ENCODE peak calls at places on chromosomes 5 and 9, in six cellular contexts. H is heart left ventricle, U is A549, J is cardiac muscle cell, Z is psoas muscle, X is PC-3. O is an unnamed sample.
A peak's percentile ranks its signal among the peaks of the same experiment; 100 is the strongest.

GRCh38 chr5:147904110-147904509 is 2.2 kb downstream of the C5orf46 start:
- DNase-seq in H (no peak), X (peak; percentile 85), Z (no peak), J (no peak), U (no peak), O (no peak)

GRCh38 chr5:142145106-142145900 is 36.7 kb downstream of the NDFIP1 start:
- DNase-seq in X (peak; percentile 74), J (peak; percentile 77), U (peak; percentile 73), Z (peak; percentile 36), H (peak; percentile 65), O (no peak)

GRCh38 chr9:20040991-20041606 is 252.3 kb upstream of the SLC24A2 start:
- DNase-seq in U (no peak), Z (no peak), X (no peak), H (no peak), J (no peak), O (no peak)

GRCh38 chr9:128146591-128147120 is 2.6 kb upstream of the LCN2 start:
- DNase-seq in H (no peak), U (no peak), X (no peak), Z (no peak), J (no peak), O (no peak)

GRCh38 chr9:98807070-98807810 is at the start of gene GALNT12:
- DNase-seq in Z (peak; percentile 35), U (peak; percentile 36), J (peak; percentile 66), X (no peak), H (no peak), O (no peak)

GRCh38 chr5:157593036-157593435 is 17.5 kb upstream of the ADAM19 start:
- DNase-seq in J (no peak), H (no peak), U (no peak), Z (no peak), X (no peak), O (no peak)

GRCh38 chr9:96382175-96382574 is 1.3 kb downstream of the SLC35D2 start:
- DNase-seq in J (no peak), H (no peak), Z (no peak), U (no peak), X (no peak), O (no peak)

GRCh38 chr5:164504141-164504772 is 998.8 kb downstream of the MAT2B start:
- DNase-seq in X (peak; percentile 68), Z (no peak), J (peak; percentile 70), U (peak; percentile 57), H (no peak), O (no peak)

GRCh38 chr5:116600876-116601275 is 26.3 kb upstream of the SEMA6A start:
- DNase-seq in H (no peak), U (no peak), Z (no peak), X (no peak), J (no peak), O (no peak)

GRCh38 chr5:105616599-105616998 is 2054.0 kb upstream of the NUDT12 start:
- DNase-seq in Z (no peak), H (no peak), U (no peak), J (no peak), X (no peak), O (no peak)

GRCh38 chr9:76302947-76303550 is 91.2 kb downstream of the RFK start:
- DNase-seq in X (peak; percentile 39), Z (no peak), U (peak; percentile 70), J (peak; percentile 67), H (no peak), O (no peak)

GRCh38 chr5:134614461-134615085 is 18.1 kb downstream of the SAR1B start:
- DNase-seq in X (no peak), Z (no peak), U (no peak), J (no peak), H (no peak), O (no peak)

GRCh38 chr5:14599717-14600116 is 18.1 kb downstream of the OTULINL start:
- DNase-seq in J (no peak), H (no peak), X (no peak), U (no peak), Z (no peak), O (no peak)

GRCh38 chr9:135145312-135145711 is 57.8 kb downstream of the OLFM1 start:
- DNase-seq in U (no peak), X (no peak), H (no peak), J (no peak), Z (no peak), O (no peak)

GRCh38 chr9:134063088-134063875 is 4.5 kb downstream of the BRD3 start:
- DNase-seq in Z (peak; percentile 18), H (no peak), J (no peak), U (no peak), X (no peak), O (peak; percentile 13)

GRCh38 chr5:120358949-120359348 is 105.2 kb upstream of the PRR16 start:
- DNase-seq in H (no peak), J (no peak), U (no peak), Z (no peak), X (peak; percentile 39), O (no peak)

GRCh38 chr9:80503692-80504400 is 932.1 kb downstream of the TLE4 start:
- DNase-seq in X (no peak), J (no peak), U (no peak), H (no peak), Z (no peak), O (no peak)

GRCh38 chr9:22022396-22022795 is 13.3 kb upstream of the CDKN2B start:
- DNase-seq in X (no peak), H (no peak), U (no peak), J (no peak), Z (no peak), O (no peak)

GRCh38 chr5:102450313-102450990 is 48.3 kb downstream of the SLCO6A1 start:
- DNase-seq in Z (no peak), J (no peak), H (no peak), U (peak; percentile 3), X (peak; percentile 72), O (no peak)

GRCh38 chr9:83706703-83707517 is 848 bp downstream of the UBQLN1 start:
- DNase-seq in Z (peak; percentile 46), J (peak; percentile 80), X (no peak), U (peak; percentile 28), H (peak; percentile 42), O (peak; percentile 30)

GRCh38 chr5:56011835-56012234 is 17.1 kb upstream of the IL6ST start:
- DNase-seq in H (no peak), X (peak; percentile 74), J (no peak), U (peak; percentile 55), Z (no peak), O (no peak)

GRCh38 chr5:67725591-67725990 is 490.0 kb upstream of the PIK3R1 start:
- DNase-seq in Z (no peak), U (no peak), H (no peak), J (no peak), X (no peak), O (no peak)

DNA sequence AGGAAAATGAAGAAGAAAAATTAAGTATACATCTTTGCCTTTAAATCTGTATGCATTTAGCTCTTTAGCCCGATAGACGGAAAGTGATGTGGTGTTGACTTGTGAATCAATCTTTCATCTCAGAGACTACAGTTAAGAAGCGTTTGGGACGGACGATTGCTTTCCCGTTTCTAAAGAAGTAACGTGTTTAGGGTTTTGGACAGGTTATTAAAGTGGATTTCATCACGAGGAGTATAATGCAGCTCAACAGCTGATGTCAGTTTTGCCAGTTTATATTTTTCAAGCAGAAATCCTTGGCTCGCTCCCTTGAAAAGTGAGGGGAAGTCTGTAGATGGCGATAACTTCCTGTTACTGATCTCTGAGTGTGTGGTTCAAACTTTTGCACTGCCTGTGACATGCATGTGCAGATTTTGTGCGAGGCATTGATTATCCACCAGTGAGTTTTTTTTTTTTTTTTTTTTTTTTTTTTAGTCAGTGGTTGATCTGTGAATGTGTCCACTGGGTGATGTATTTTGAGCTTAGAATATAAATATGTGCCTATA is 1.1 kb downstream of the ADCY2 start:
- DNase-seq in Z (no peak), X (no peak), U (no peak), H (no peak), J (no peak), O (no peak)
- TF ChIP-seq CTCF in Z (no peak), X (no peak), U (no peak), H (no peak), J (no peak), O (no peak)

GRCh38 chr5:3601929-3602712 is 6.5 kb downstream of the IRX1 start:
- DNase-seq in U (no peak), J (peak; percentile 49), X (no peak), H (no peak), Z (no peak), O (no peak)

GRCh38 chr5:3600106-3600997 is 4.7 kb downstream of the IRX1 start:
- DNase-seq in Z (no peak), J (peak; percentile 87), X (no peak), H (no peak), U (no peak), O (no peak)

GRCh38 chr5:3602713-3603502 is 7.3 kb downstream of the IRX1 start:
- DNase-seq in J (peak; percentile 68), X (no peak), Z (no peak), U (no peak), H (peak; percentile 55), O (peak; percentile 45)

GRCh38 chr5:3599283-3600105 is 3.9 kb downstream of the IRX1 start:
- DNase-seq in X (no peak), J (peak; percentile 44), H (no peak), Z (no peak), U (no peak), O (no peak)

DNA sequence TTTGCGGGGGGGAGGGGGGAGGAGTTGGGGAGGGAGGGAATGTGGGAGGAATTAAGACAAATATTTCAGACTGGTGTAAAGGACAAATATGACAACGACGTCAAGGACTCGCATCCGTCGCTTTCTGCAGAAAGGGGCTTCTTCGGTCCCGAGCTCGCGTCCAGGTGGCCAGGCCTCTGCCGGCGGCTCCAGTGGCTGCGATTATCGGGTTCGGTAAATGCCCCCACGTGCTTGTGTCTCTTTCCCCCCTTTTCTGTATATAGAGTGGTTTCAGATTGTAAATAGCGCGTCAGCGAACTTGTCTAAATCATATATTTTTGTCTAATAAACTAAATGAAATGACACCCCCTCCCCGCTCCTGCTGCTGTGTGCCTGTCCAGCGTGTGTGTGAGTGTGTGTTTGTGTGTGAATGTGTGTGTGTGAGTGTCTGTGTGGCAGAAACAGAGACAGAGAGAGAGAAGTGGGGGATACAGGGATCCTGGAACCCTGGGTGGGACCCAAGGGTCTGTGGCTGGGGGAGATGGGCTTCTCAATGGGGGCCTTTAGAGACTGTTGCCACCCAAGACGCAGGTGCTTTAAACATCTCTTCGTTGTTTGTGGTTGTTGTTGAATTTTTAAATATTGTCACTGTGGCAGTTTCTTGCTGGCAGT is 5.6 kb downstream of the IRX1 start:
- DNase-seq in X (no peak), U (no peak), Z (no peak), H (no peak), J (no peak), O (no peak)
- H3K9me3 ChIP-seq in X (peaks cover 6% of the 10 kb centered on the region), U (no peaks in the 10 kb centered on the region), Z (no peaks in the 10 kb centered on the region), H (no peaks in the 10 kb centered on the region), J (no peaks in the 10 kb centered on the region), O (no peaks in the 10 kb centered on the region)

DNA sequence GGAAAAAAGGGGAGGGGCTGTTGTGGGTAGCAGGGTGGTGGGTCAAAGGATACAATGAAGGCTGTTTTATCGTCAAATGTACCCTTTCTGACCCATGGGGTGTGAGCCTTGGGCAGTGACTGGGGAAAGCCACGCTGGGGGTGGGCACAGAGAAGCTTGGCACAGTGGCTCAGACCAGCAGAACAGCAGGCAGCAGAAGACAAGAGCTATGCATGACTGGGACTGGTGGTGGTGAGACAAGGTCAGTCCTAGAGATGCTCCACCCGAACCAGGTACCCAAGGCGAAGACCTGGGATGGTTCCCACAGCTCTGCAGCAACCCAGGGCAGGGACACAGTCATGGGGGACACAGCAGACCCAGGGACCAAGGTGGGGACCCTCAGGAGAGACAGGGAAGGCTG is 38.3 kb downstream of the BICD2 start:
- DNase-seq in H (no peak), X (no peak), Z (no peak), J (no peak), U (no peak), O (no peak)
- H3K27ac ChIP-seq in H (peak overlapping the region; percentile 25), X (no peak overlapping the region), Z (no peak overlapping the region), J (no peak overlapping the region), U (no peak overlapping the region), O (peak overlapping the region; percentile 59)

GRCh38 chr5:140795259-140795641 is 598 bp downstream of the PCDHA2 start:
- DNase-seq in X (no peak), H (no peak), U (peak; percentile 41), Z (no peak), J (peak; percentile 32), O (no peak)
- TF ChIP-seq CTCF in X (no peak), H (no peak), U (no peak), Z (no peak), J (peak; percentile 13), O (peak; percentile 7)